ENCODE peak calls at places on chromosomes 7 and 10, in five cellular contexts. K is upper lobe of left lung, C is EH, Z is NCI-H1417, W is T-helper 1 cell. N is an unnamed sample.

GRCh38 chr7:73715648-73716317 is 3.7 kb downstream of the STX1A start:
- DNase-seq in W (no peak), Z (peak), C (peak), K (no peak), N (no peak)

GRCh38 chr10:53508197-53508596 is 735.6 kb upstream of the MBL2 start:
- DNase-seq in C (no peak), K (no peak), Z (no peak), W (no peak), N (no peak)

GRCh38 chr7:71896535-71896934 is 515.6 kb downstream of the CALN1 start:
- DNase-seq in W (no peak), Z (no peak), K (no peak), C (no peak), N (no peak)

GRCh38 chr7:76386691-76387260 is 22.7 kb downstream of the SSC4D start:
- DNase-seq in Z (no peak), W (no peak), C (peak), K (no peak), N (no peak)

GRCh38 chr7:55438765-55439525 is 73.8 kb downstream of the LANCL2 start:
- DNase-seq in K (peak), Z (peak), C (peak), W (no peak), N (no peak)

GRCh38 chr10:124306922-124307371 is 111.8 kb downstream of the OAT start:
- DNase-seq in C (peak), Z (no peak), W (no peak), K (peak), N (no peak)

GRCh38 chr10:3484306-3485187 is 300.5 kb downstream of the KLF6 start:
- DNase-seq in W (no peak), K (no peak), Z (no peak), C (peak), N (no peak)

GRCh38 chr7:74272305-74273038 is 16.7 kb upstream of the CLIP2 start:
- DNase-seq in W (no peak), K (peak), C (peak), Z (no peak), N (peak)

GRCh38 chr10:105197960-105198359 is 556.9 kb downstream of the SORCS3 start:
- DNase-seq in Z (no peak), K (no peak), W (no peak), C (no peak), N (no peak)

GRCh38 chr10:89481662-89482061 is 53.7 kb downstream of the SLC16A12 start:
- DNase-seq in W (no peak), Z (no peak), C (peak), K (no peak), N (no peak)

GRCh38 chr10:111137012-111137411 is 60.2 kb downstream of the ADRA2A start:
- DNase-seq in K (no peak), W (no peak), Z (peak), C (no peak), N (no peak)

GRCh38 chr10:32125023-32125422 is 68.8 kb upstream of the KIF5B start:
- DNase-seq in C (no peak), W (no peak), Z (no peak), K (no peak), N (no peak)

GRCh38 chr10:91242940-91243339 is 22.5 kb downstream of the PCGF5 start:
- DNase-seq in Z (no peak), W (no peak), K (no peak), C (peak), N (no peak)

GRCh38 chr7:92835851-92836488 is 403 bp downstream of the CDK6 start:
- DNase-seq in K (peak), W (no peak), Z (no peak), C (peak), N (no peak)

GRCh38 chr10:114442115-114442630 is 37.9 kb upstream of the AFAP1L2 start:
- DNase-seq in K (no peak), W (no peak), Z (no peak), C (no peak), N (no peak)

GRCh38 chr7:44062180-44062902 is 3.0 kb downstream of the PGAM2 start:
- DNase-seq in C (no peak), W (no peak), Z (no peak), K (peak), N (no peak)

GRCh38 chr7:140476698-140477261 is 2.5 kb downstream of the MKRN1 start:
- DNase-seq in C (no peak), W (no peak), K (no peak), Z (no peak), N (no peak)

GRCh38 chr7:116588225-116588624 is 63.4 kb downstream of the CAV1 start:
- DNase-seq in W (no peak), Z (no peak), C (peak), K (no peak), N (no peak)

GRCh38 chr7:141218941-141219340 is 145.1 kb downstream of the TMEM178B start:
- DNase-seq in Z (no peak), W (no peak), K (no peak), C (no peak), N (no peak)

GRCh38 chr10:23120001-23120934 is 24.9 kb downstream of the MSRB2 start:
- DNase-seq in Z (no peak), W (no peak), K (no peak), C (no peak), N (peak)

GRCh38 chr10:129168660-129169059 is 298.4 kb upstream of the MGMT start:
- DNase-seq in C (no peak), K (no peak), W (no peak), Z (no peak), N (no peak)

GRCh38 chr10:118818621-118819221 is 64.0 kb upstream of the CACUL1 start:
- DNase-seq in W (no peak), C (no peak), Z (no peak), K (no peak), N (peak)

GRCh38 chr10:31401287-31401686 is 82.3 kb downstream of the ZEB1 start:
- DNase-seq in Z (peak), K (no peak), W (no peak), C (no peak), N (no peak)

GRCh38 chr10:119281581-119282071 is 74.3 kb downstream of the GRK5 start:
- DNase-seq in W (no peak), C (peak), K (no peak), Z (peak), N (peak)

GRCh38 chr10:100912013-100912608 is 652 bp upstream of the SLF2 start:
- DNase-seq in W (no peak), Z (no peak), K (no peak), C (no peak), N (no peak)

GRCh38 chr10:101485681-101486554 is 102.1 kb downstream of the POLL start:
- DNase-seq in K (no peak), Z (peak), W (no peak), C (no peak), N (no peak)

GRCh38 chr7:6162331-6162620 is 110.1 kb downstream of the CYTH3 start:
- DNase-seq in W (no peak), C (no peak), Z (no peak), K (no peak), N (no peak)

GRCh38 chr10:5543628-5544027 is 18.9 kb downstream of the CALML3 start:
- DNase-seq in K (no peak), Z (no peak), W (no peak), C (peak), N (no peak)

GRCh38 chr7:47000561-47000960 is 581.4 kb downstream of the TNS3 start:
- DNase-seq in C (peak), Z (no peak), K (no peak), W (no peak), N (no peak)

GRCh38 chr10:110163192-110163773 is 44.1 kb upstream of the MXI1 start:
- DNase-seq in W (no peak), K (no peak), Z (no peak), C (no peak), N (no peak)

GRCh38 chr10:128263891-128264688 is 137.9 kb upstream of the MKI67 start:
- DNase-seq in Z (peak), C (peak), W (peak), K (peak), N (peak)

GRCh38 chr10:59633063-59633462 is 76.6 kb downstream of the SLC16A9 start:
- DNase-seq in C (no peak), K (no peak), Z (no peak), W (no peak), N (no peak)

GRCh38 chr10:120260446-120260845 is 196.6 kb upstream of the PLPP4 start:
- DNase-seq in Z (no peak), K (no peak), W (no peak), C (no peak), N (no peak)

GRCh38 chr7:80644054-80644453 is 5.6 kb downstream of the CD36 start:
- DNase-seq in Z (no peak), K (no peak), W (no peak), C (no peak), N (no peak)

GRCh38 chr10:118504044-118504944 is 91.2 kb downstream of the PRLHR start:
- DNase-seq in C (peak), Z (no peak), W (no peak), K (no peak), N (no peak)

GRCh38 chr7:123718773-123719480 is 29.9 kb downstream of the WASL start:
- DNase-seq in C (no peak), K (no peak), Z (no peak), W (no peak), N (no peak)

GRCh38 chr10:113518816-113519591 is 33.8 kb upstream of the HABP2 start:
- DNase-seq in K (peak), W (no peak), Z (no peak), C (peak), N (no peak)

GRCh38 chr7:22482476-22482875 is 17.5 kb downstream of the STEAP1B start:
- DNase-seq in Z (no peak), C (peak), W (no peak), K (no peak), N (no peak)

GRCh38 chr7:131013716-131014115 is 279.7 kb upstream of the KLF14 start:
- DNase-seq in Z (no peak), K (no peak), C (peak), W (no peak), N (no peak)

GRCh38 chr7:129801882-129802281 is 150.9 kb downstream of the UBE2H start:
- DNase-seq in Z (peak), W (no peak), C (no peak), K (no peak), N (no peak)